ENCODE peak calls at places on chromosomes 5 and 9, in five cellular contexts. D is HepG2, H is H1, L is GM12878, F is NT2/D1. P is an unnamed sample.

GRCh38 chr5:81397169-81397568 is 3.2 kb upstream of the ACOT12 start:
- DNase-seq in L (no peak), F (no peak), H (no peak), D (no peak), P (no peak)

GRCh38 chr5:168590666-168591065 is 11.5 kb upstream of the PANK3 start:
- DNase-seq in D (no peak), H (no peak), F (no peak), L (no peak), P (no peak)

GRCh38 chr5:65061250-65061973 is 292.7 kb downstream of the CWC27 start:
- DNase-seq in H (no peak), L (peak; percentile 77), F (no peak), D (no peak), P (no peak)

GRCh38 chr9:108864446-108864845 is 2.4 kb downstream of the ACTL7A start:
- DNase-seq in F (no peak), D (peak; percentile 29), L (no peak), H (no peak), P (no peak)

GRCh38 chr9:136245194-136246150 is at the start of gene QSOX2:
- DNase-seq in H (peak; percentile 85), L (peak; percentile 11), F (peak; percentile 62), D (peak; percentile 46), P (peak; percentile 94)

GRCh38 chr5:43855418-43855817 is 252.4 kb downstream of the NNT start:
- DNase-seq in L (no peak), F (no peak), D (no peak), H (no peak), P (no peak)

GRCh38 chr5:156479864-156480263 is 152.9 kb downstream of the SGCD start:
- DNase-seq in F (no peak), D (no peak), L (no peak), H (no peak), P (no peak)

GRCh38 chr5:164002653-164003052 is 497.2 kb downstream of the MAT2B start:
- DNase-seq in D (no peak), F (no peak), L (no peak), H (no peak), P (no peak)

GRCh38 chr5:139306197-139306596 is 12.7 kb downstream of the MATR3 start:
- DNase-seq in F (no peak), L (no peak), D (no peak), H (no peak), P (no peak)

GRCh38 chr5:172525633-172526360 is 71.5 kb upstream of the SH3PXD2B start:
- DNase-seq in H (peak; percentile 14), D (no peak), L (no peak), F (no peak), P (no peak)

GRCh38 chr9:10331157-10331556 is 281.6 kb downstream of the PTPRD start:
- DNase-seq in D (no peak), H (no peak), L (no peak), F (no peak), P (no peak)

GRCh38 chr5:122220498-122220897 is 91.2 kb downstream of the ZNF474 start:
- DNase-seq in D (no peak), L (no peak), F (no peak), H (no peak), P (no peak)

GRCh38 chr9:104503963-104504362 is at the start of gene OR13F1:
- DNase-seq in L (no peak), H (no peak), F (no peak), D (no peak), P (no peak)

GRCh38 chr9:109331353-109331752 is 10.5 kb upstream of the EPB41L4B start:
- DNase-seq in H (no peak), F (no peak), L (no peak), D (no peak), P (no peak)

GRCh38 chr9:98158071-98158791 is 34.2 kb downstream of the CORO2A start:
- DNase-seq in F (no peak), L (no peak), D (peak; percentile 88), H (no peak), P (no peak)

GRCh38 chr9:136494531-136495215 is 11.8 kb upstream of the SEC16A start:
- DNase-seq in F (no peak), L (no peak), H (no peak), D (no peak), P (no peak)

GRCh38 chr5:102107865-102108264 is 188.2 kb downstream of the SLCO4C1 start:
- DNase-seq in L (no peak), D (no peak), H (no peak), F (no peak), P (no peak)

GRCh38 chr5:169668732-169669131 is 31.7 kb downstream of the DOCK2 start:
- DNase-seq in L (no peak), H (no peak), D (no peak), F (no peak), P (no peak)

GRCh38 chr5:121296357-121296756 is 555.3 kb upstream of the FTMT start:
- DNase-seq in F (no peak), L (no peak), D (no peak), H (no peak), P (no peak)

GRCh38 chr5:104084896-104085295 is 522.3 kb upstream of the NUDT12 start:
- DNase-seq in H (no peak), D (no peak), F (no peak), L (no peak), P (no peak)

GRCh38 chr9:126301985-126302603 is 24.5 kb upstream of the MVB12B start:
- DNase-seq in H (peak; percentile 57), D (peak; percentile 69), L (no peak), F (peak; percentile 63), P (peak; percentile 76)

GRCh38 chr5:82784521-82784920 is 292.7 kb downstream of the TMEM167A start:
- DNase-seq in F (no peak), H (no peak), L (no peak), D (no peak), P (no peak)

GRCh38 chr9:96192710-96193109 is 109.3 kb downstream of the HSD17B3 start:
- DNase-seq in L (no peak), F (no peak), H (no peak), D (no peak), P (no peak)

GRCh38 chr5:60972225-60972624 is 27.2 kb downstream of the NDUFAF2 start:
- DNase-seq in L (peak; percentile 11), F (no peak), D (no peak), H (no peak), P (no peak)
- TF ChIP-seq SUZ12 in L (no peak), F (no peak), D (no peak), H (no peak), P (no peak)

DNA sequence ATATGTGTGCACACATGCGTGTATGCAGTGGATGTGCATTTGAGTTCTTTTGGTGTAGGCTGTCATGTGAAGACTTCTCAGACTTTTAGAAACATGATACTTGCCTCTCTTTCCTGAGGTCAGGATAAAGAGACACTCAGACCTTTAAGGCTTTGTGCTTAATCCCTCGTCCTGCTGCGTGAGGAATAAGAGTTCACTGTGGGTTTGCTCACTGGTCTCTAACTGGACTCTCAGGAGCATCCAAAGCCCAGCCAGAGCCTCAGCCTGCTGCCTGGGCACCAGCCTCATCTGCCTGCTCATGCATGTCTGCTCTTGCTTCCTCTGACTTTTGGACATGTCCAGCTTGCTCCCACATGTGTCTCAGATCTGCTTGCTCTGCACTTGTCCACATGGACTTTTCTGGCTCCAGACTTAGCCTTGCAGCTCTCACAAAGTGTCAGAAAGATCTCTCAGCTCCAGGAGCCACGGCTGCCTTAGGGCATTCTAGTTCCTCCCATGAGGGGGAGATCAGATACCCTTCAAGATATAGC is 65.1 kb upstream of the ZNF366 start:
- DNase-seq in F (no peak), H (no peak), L (no peak), D (no peak), P (no peak)
- TF ChIP-seq SUZ12 in F (no peak), H (no peak), L (no peak), D (no peak), P (no peak)

GRCh38 chr5:160162910-160163309 is 43.7 kb upstream of the PWWP2A start:
- DNase-seq in D (no peak), L (no peak), F (no peak), H (no peak), P (no peak)

GRCh38 chr5:160166973-160167622 is 47.8 kb upstream of the PWWP2A start:
- DNase-seq in F (no peak), H (no peak), D (no peak), L (no peak), P (no peak)

GRCh38 chr5:160167623-160168165 is 48.4 kb upstream of the PWWP2A start:
- DNase-seq in D (peak; percentile 61), F (no peak), L (no peak), H (no peak), P (no peak)

GRCh38 chr5:160166069-160166972 is 47.1 kb upstream of the PWWP2A start:
- DNase-seq in F (peak; percentile 74), D (no peak), H (no peak), L (no peak), P (no peak)

GRCh38 chr5:160165137-160166068 is 46.2 kb upstream of the PWWP2A start:
- DNase-seq in L (no peak), F (peak; percentile 66), D (peak; percentile 82), H (peak; percentile 73), P (no peak)
- TF ChIP-seq SUZ12 in L (no peak), F (no peak), D (no peak), H (no peak), P (no peak)

DNA sequence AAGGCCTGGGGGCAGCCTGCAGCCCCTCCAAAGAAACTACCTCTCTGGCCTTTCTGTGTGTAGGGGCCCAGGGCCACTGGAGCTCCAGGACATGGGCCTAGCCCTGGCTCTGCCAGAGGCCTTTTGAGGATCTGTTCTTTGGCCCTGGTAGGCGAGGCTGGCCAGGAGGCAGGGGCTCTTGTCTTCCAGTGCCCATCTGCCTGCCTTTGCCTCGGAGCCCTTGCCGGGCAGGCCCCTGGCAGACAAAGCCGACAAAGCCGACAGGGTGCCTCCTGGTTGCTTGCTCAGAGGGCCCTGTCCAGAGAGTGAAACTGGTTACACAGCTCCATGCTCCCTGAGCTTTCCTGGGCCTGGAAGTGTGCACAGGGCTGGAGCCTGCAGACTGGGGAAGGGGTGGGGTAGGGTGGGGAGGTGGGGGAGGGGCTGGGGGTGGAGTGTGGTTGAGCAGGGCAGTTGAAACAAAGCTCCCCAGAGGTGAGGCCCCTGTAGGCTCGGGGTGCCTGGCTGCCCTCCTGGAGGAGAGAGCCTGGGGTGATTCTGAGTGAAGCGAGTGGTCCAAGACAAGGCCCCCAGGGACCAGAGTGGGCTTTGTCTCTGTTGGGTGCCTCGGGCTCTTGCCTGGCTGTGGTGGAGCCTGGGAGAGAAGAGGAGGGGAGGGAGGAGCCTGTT is 29.3 kb downstream of the PTPA start:
- DNase-seq in D (peak; percentile 56), H (peak; percentile 69), L (no peak), F (no peak), P (no peak)
- TF ChIP-seq SUZ12 in D (no peak), H (no peak), L (no peak), F (no peak), P (no peak)

DNA sequence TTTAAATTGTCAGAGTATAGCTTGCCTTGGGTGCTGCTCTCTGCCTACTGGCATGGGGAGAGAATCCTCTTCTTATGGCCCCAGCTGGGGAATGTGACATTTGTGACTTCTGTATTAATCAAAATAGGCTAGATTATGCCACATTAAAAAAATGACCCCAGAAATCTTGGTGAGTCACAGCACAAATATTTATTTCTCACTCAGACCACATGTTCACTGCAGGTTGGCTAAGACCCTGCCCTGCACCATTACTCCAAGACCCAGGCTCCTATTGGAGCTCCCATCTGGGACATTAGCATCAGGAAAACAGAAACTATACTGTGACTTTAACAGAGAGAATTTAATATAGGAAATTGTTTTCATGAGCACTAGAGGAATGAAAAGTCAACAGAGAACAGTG is 16.6 kb upstream of the WHRN start:
- DNase-seq in L (no peak), H (no peak), D (no peak), F (no peak), P (no peak)
- TF ChIP-seq SUZ12 in L (no peak), H (no peak), D (no peak), F (no peak), P (no peak)

GRCh38 chr5:142958933-142959682 is 188.9 kb downstream of the ARHGAP26 start:
- DNase-seq in D (no peak), L (no peak), F (no peak), H (no peak), P (no peak)
- TF ChIP-seq SUZ12 in D (no peak), L (no peak), F (no peak), H (no peak), P (no peak)

P was measured in HEK293T.